ENCODE peak calls at places on chromosomes 16 and 17, in nine cellular contexts. One of them, this sample, is unnamed.
A peak's percentile ranks its signal among the peaks of the same experiment; 100 is the strongest.

GRCh38 chr17:3482851-3483250 is 7.1 kb downstream of the ASPA start:
- DNase-seq in fibroblast of lung: no peak
- DNase-seq in left ventricle myocardium inferior: no peak
- DNase-seq in BE2C: no peak
- DNase-seq in Panc1: no peak
- DNase-seq in mucosa of descending colon: no peak
- DNase-seq in progenitor cell of endocrine pancreas: no peak
- DNase-seq in GM13977: no peak
- DNase-seq in cardiac muscle cell: no peak
- DNase-seq in this sample: no peak

GRCh38 chr17:79005063-79005861 is 4.3 kb downstream of the CANT1 start:
- DNase-seq in fibroblast of lung: no peak
- DNase-seq in left ventricle myocardium inferior: no peak
- DNase-seq in BE2C: no peak
- DNase-seq in Panc1: no peak
- DNase-seq in mucosa of descending colon: peak; percentile 91
- DNase-seq in progenitor cell of endocrine pancreas: no peak
- DNase-seq in GM13977: no peak
- DNase-seq in cardiac muscle cell: no peak
- DNase-seq in this sample: no peak

GRCh38 chr17:64001091-64001579 is 3.0 kb downstream of the PRR29 start:
- DNase-seq in fibroblast of lung: no peak
- DNase-seq in left ventricle myocardium inferior: no peak
- DNase-seq in BE2C: no peak
- DNase-seq in Panc1: no peak
- DNase-seq in mucosa of descending colon: no peak
- DNase-seq in progenitor cell of endocrine pancreas: no peak
- DNase-seq in GM13977: no peak
- DNase-seq in cardiac muscle cell: no peak
- DNase-seq in this sample: no peak

GRCh38 chr17:7834554-7834890 is 505 bp downstream of the KDM6B start:
- DNase-seq in fibroblast of lung: peak; percentile 51
- DNase-seq in left ventricle myocardium inferior: peak; percentile 76
- DNase-seq in BE2C: no peak
- DNase-seq in Panc1: no peak
- DNase-seq in mucosa of descending colon: peak; percentile 90
- DNase-seq in progenitor cell of endocrine pancreas: no peak
- DNase-seq in GM13977: peak; percentile 52
- DNase-seq in cardiac muscle cell: no peak
- DNase-seq in this sample: no peak

GRCh38 chr17:65181237-65182061 is 44.3 kb downstream of the RGS9 start:
- DNase-seq in fibroblast of lung: no peak
- DNase-seq in left ventricle myocardium inferior: no peak
- DNase-seq in BE2C: no peak
- DNase-seq in Panc1: no peak
- DNase-seq in mucosa of descending colon: no peak
- DNase-seq in progenitor cell of endocrine pancreas: no peak
- DNase-seq in GM13977: peak; percentile 76
- DNase-seq in cardiac muscle cell: no peak
- DNase-seq in this sample: no peak

GRCh38 chr17:79781012-79781665 is 3.2 kb downstream of the CBX2 start:
- DNase-seq in fibroblast of lung: no peak
- DNase-seq in left ventricle myocardium inferior: no peak
- DNase-seq in BE2C: no peak
- DNase-seq in Panc1: no peak
- DNase-seq in mucosa of descending colon: no peak
- DNase-seq in progenitor cell of endocrine pancreas: no peak
- DNase-seq in GM13977: no peak
- DNase-seq in cardiac muscle cell: no peak
- DNase-seq in this sample: no peak

GRCh38 chr16:3655030-3655790 is 719 bp downstream of the DNASE1 start:
- DNase-seq in fibroblast of lung: no peak
- DNase-seq in left ventricle myocardium inferior: no peak
- DNase-seq in BE2C: no peak
- DNase-seq in Panc1: no peak
- DNase-seq in mucosa of descending colon: peak; percentile 55
- DNase-seq in progenitor cell of endocrine pancreas: no peak
- DNase-seq in GM13977: no peak
- DNase-seq in cardiac muscle cell: no peak
- DNase-seq in this sample: no peak

GRCh38 chr16:30473231-30474061 is 904 bp downstream of the ITGAL start:
- DNase-seq in fibroblast of lung: no peak
- DNase-seq in left ventricle myocardium inferior: no peak
- DNase-seq in BE2C: no peak
- DNase-seq in Panc1: no peak
- DNase-seq in mucosa of descending colon: peak; percentile 62
- DNase-seq in progenitor cell of endocrine pancreas: no peak
- DNase-seq in GM13977: peak; percentile 79
- DNase-seq in cardiac muscle cell: no peak
- DNase-seq in this sample: no peak

GRCh38 chr16:65318138-65318537 is 196.3 kb upstream of the CDH11 start:
- DNase-seq in fibroblast of lung: no peak
- DNase-seq in left ventricle myocardium inferior: no peak
- DNase-seq in BE2C: peak; percentile 62
- DNase-seq in Panc1: no peak
- DNase-seq in mucosa of descending colon: no peak
- DNase-seq in progenitor cell of endocrine pancreas: no peak
- DNase-seq in GM13977: no peak
- DNase-seq in cardiac muscle cell: no peak
- DNase-seq in this sample: no peak

GRCh38 chr16:30349695-30350094 is 5.4 kb downstream of the CD2BP2 start:
- DNase-seq in fibroblast of lung: no peak
- DNase-seq in left ventricle myocardium inferior: no peak
- DNase-seq in BE2C: no peak
- DNase-seq in Panc1: no peak
- DNase-seq in mucosa of descending colon: peak; percentile 34
- DNase-seq in progenitor cell of endocrine pancreas: no peak
- DNase-seq in GM13977: no peak
- DNase-seq in cardiac muscle cell: no peak
- DNase-seq in this sample: no peak

GRCh38 chr16:87936375-87937230 is at the start of gene CA5A:
- DNase-seq in fibroblast of lung: no peak
- DNase-seq in left ventricle myocardium inferior: no peak
- DNase-seq in BE2C: no peak
- DNase-seq in Panc1: no peak
- DNase-seq in mucosa of descending colon: no peak
- DNase-seq in progenitor cell of endocrine pancreas: no peak
- DNase-seq in GM13977: no peak
- DNase-seq in cardiac muscle cell: no peak
- DNase-seq in this sample: no peak
- TF ChIP-seq CTCF in fibroblast of lung: no peak
- TF ChIP-seq CTCF in left ventricle myocardium inferior: no peak
- TF ChIP-seq CTCF in BE2C: no peak
- TF ChIP-seq CTCF in Panc1: no peak
- TF ChIP-seq CTCF in mucosa of descending colon: no peak
- TF ChIP-seq CTCF in progenitor cell of endocrine pancreas: no peak
- TF ChIP-seq CTCF in GM13977: no peak
- TF ChIP-seq CTCF in cardiac muscle cell: no peak
- TF ChIP-seq CTCF in this sample: no peak

DNA sequence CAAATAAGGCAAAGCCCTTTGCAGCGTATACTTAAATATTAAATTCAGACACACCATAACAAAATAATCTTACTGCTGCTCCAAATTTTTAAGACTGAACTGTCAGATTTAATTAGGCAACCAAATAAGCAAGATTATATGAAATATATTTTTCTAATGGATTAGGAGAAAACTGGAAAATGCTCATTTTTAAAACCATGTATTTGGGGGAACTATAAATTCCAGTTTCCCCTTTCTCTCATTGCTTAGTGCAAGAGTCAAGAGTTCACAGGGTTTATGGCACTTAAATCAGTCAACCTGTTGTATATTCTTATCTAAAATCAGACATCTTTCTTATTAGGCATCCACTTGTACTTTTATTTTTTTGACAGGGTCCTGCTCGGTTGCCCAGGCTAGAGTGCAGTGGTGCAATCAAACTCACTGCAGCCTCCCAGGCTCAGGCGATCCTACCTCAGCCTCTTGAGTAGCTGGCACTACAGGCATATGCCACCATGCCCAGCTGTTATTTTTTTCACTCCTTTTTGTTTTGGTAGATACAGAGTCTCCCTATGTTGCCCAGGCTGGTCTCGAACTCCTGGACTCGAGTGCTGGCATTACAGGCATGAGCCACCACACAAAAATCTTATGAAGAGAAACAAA is 2.1 kb upstream of the KANSL1 start:
- DNase-seq in fibroblast of lung: no peak
- DNase-seq in left ventricle myocardium inferior: no peak
- DNase-seq in BE2C: no peak
- DNase-seq in Panc1: no peak
- DNase-seq in mucosa of descending colon: peak; percentile 46
- DNase-seq in progenitor cell of endocrine pancreas: no peak
- DNase-seq in GM13977: no peak
- DNase-seq in cardiac muscle cell: no peak
- DNase-seq in this sample: no peak
- TF ChIP-seq CTCF in fibroblast of lung: no peak
- TF ChIP-seq CTCF in left ventricle myocardium inferior: no peak
- TF ChIP-seq CTCF in BE2C: no peak
- TF ChIP-seq CTCF in Panc1: peak; percentile 57
- TF ChIP-seq CTCF in mucosa of descending colon: no peak
- TF ChIP-seq CTCF in progenitor cell of endocrine pancreas: no peak
- TF ChIP-seq CTCF in GM13977: no peak
- TF ChIP-seq CTCF in cardiac muscle cell: no peak
- TF ChIP-seq CTCF in this sample: peak; percentile 11

GRCh38 chr17:12644623-12645022 is 21.1 kb upstream of the MYOCD start:
- DNase-seq in fibroblast of lung: no peak
- DNase-seq in left ventricle myocardium inferior: no peak
- DNase-seq in BE2C: no peak
- DNase-seq in Panc1: no peak
- DNase-seq in mucosa of descending colon: no peak
- DNase-seq in progenitor cell of endocrine pancreas: no peak
- DNase-seq in GM13977: no peak
- DNase-seq in cardiac muscle cell: no peak
- DNase-seq in this sample: no peak

GRCh38 chr17:12643812-12644211 is 21.9 kb upstream of the MYOCD start:
- DNase-seq in fibroblast of lung: no peak
- DNase-seq in left ventricle myocardium inferior: no peak
- DNase-seq in BE2C: no peak
- DNase-seq in Panc1: no peak
- DNase-seq in mucosa of descending colon: no peak
- DNase-seq in progenitor cell of endocrine pancreas: no peak
- DNase-seq in GM13977: no peak
- DNase-seq in cardiac muscle cell: no peak
- DNase-seq in this sample: no peak

GRCh38 chr17:12637745-12638651 is 27.7 kb upstream of the MYOCD start:
- DNase-seq in fibroblast of lung: no peak
- DNase-seq in left ventricle myocardium inferior: no peak
- DNase-seq in BE2C: no peak
- DNase-seq in Panc1: no peak
- DNase-seq in mucosa of descending colon: no peak
- DNase-seq in progenitor cell of endocrine pancreas: no peak
- DNase-seq in GM13977: no peak
- DNase-seq in cardiac muscle cell: no peak
- DNase-seq in this sample: no peak

GRCh38 chr17:12640364-12640763 is 25.3 kb upstream of the MYOCD start:
- DNase-seq in fibroblast of lung: no peak
- DNase-seq in left ventricle myocardium inferior: no peak
- DNase-seq in BE2C: no peak
- DNase-seq in Panc1: no peak
- DNase-seq in mucosa of descending colon: no peak
- DNase-seq in progenitor cell of endocrine pancreas: no peak
- DNase-seq in GM13977: no peak
- DNase-seq in cardiac muscle cell: no peak
- DNase-seq in this sample: no peak

GRCh38 chr17:12642034-12642433 is 23.7 kb upstream of the MYOCD start:
- DNase-seq in fibroblast of lung: no peak
- DNase-seq in left ventricle myocardium inferior: no peak
- DNase-seq in BE2C: no peak
- DNase-seq in Panc1: no peak
- DNase-seq in mucosa of descending colon: no peak
- DNase-seq in progenitor cell of endocrine pancreas: no peak
- DNase-seq in GM13977: no peak
- DNase-seq in cardiac muscle cell: no peak
- DNase-seq in this sample: no peak
- TF ChIP-seq CTCF in fibroblast of lung: no peak
- TF ChIP-seq CTCF in left ventricle myocardium inferior: no peak
- TF ChIP-seq CTCF in BE2C: no peak
- TF ChIP-seq CTCF in Panc1: no peak
- TF ChIP-seq CTCF in mucosa of descending colon: no peak
- TF ChIP-seq CTCF in progenitor cell of endocrine pancreas: no peak
- TF ChIP-seq CTCF in GM13977: no peak
- TF ChIP-seq CTCF in cardiac muscle cell: no peak
- TF ChIP-seq CTCF in this sample: no peak

DNA sequence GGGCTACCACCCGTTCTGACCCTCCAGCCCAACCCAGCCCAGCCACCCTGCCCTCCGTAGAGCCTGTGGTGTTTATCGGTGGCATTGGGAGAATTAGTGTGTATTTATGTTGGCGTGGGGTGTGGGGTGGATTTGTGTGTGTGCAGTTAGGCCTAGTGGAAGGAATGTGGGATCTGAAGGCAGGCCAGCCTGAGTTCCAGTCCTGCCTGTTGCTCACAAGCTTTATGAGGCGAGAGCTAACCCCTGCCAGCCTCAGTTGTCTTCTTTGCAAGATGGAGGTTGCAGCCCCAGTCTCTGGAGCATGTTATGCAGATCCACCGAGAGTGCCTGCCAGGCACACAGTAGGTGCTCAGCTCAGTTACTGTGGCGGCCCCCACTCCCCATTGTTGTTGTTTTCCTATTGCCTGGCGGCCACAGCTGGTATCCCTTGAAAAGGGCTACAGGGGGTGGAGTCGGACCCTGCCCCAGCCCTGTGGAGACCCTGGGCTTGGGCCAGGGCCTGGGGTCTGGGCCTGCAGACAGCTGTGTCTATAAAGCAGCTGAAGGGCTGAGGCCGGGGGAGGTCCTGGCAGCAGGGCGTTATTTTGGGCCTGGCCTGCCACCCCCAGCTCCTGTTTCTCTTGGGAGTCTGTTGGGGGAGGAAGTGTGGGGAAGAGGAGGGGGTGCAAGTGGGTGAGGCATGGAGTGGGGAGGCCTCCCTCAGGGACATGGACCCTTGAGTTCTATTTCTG is 5.1 kb downstream of the ERBB2 start:
- DNase-seq in fibroblast of lung: peak; percentile 33
- DNase-seq in left ventricle myocardium inferior: no peak
- DNase-seq in BE2C: no peak
- DNase-seq in Panc1: no peak
- DNase-seq in mucosa of descending colon: no peak
- DNase-seq in progenitor cell of endocrine pancreas: no peak
- DNase-seq in GM13977: no peak
- DNase-seq in cardiac muscle cell: peak; percentile 14
- DNase-seq in this sample: no peak
- TF ChIP-seq CTCF in fibroblast of lung: peak; percentile 30
- TF ChIP-seq CTCF in left ventricle myocardium inferior: peak; percentile 42
- TF ChIP-seq CTCF in BE2C: no peak
- TF ChIP-seq CTCF in Panc1: no peak
- TF ChIP-seq CTCF in mucosa of descending colon: no peak
- TF ChIP-seq CTCF in progenitor cell of endocrine pancreas: no peak
- TF ChIP-seq CTCF in GM13977: no peak
- TF ChIP-seq CTCF in cardiac muscle cell: peak; percentile 24
- TF ChIP-seq CTCF in this sample: no peak

DNA sequence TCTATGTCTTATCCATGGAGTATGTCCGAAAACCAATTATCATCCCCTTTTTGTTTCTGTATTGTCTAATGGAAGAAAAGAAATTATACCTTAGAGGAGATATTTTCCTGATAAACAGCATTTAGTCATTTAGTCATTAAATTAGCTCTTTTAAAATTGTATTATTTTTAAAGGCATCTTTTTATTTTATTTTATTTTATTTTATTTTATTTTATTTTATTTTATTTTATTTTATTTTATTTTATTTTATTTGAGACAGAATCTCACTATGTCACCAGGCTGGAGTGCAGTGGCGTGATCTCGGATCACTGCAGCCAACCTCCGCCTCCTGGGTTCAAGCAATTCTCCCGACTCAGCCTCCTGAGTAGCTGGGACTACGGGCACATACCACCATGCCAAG is 559.1 kb downstream of the CDH13 start:
- DNase-seq in fibroblast of lung: no peak
- DNase-seq in left ventricle myocardium inferior: no peak
- DNase-seq in BE2C: no peak
- DNase-seq in Panc1: no peak
- DNase-seq in mucosa of descending colon: no peak
- DNase-seq in progenitor cell of endocrine pancreas: no peak
- DNase-seq in GM13977: no peak
- DNase-seq in cardiac muscle cell: no peak
- DNase-seq in this sample: no peak
- TF ChIP-seq CTCF in fibroblast of lung: no peak
- TF ChIP-seq CTCF in left ventricle myocardium inferior: no peak
- TF ChIP-seq CTCF in BE2C: no peak
- TF ChIP-seq CTCF in Panc1: no peak
- TF ChIP-seq CTCF in mucosa of descending colon: no peak
- TF ChIP-seq CTCF in progenitor cell of endocrine pancreas: no peak
- TF ChIP-seq CTCF in GM13977: no peak
- TF ChIP-seq CTCF in cardiac muscle cell: no peak
- TF ChIP-seq CTCF in this sample: no peak